ENCODE peak calls at places on chromosomes 4 and X, in five cellular contexts. M, B, W, I and V are unnamed samples.

GRCh38 chrX:41333744-41333993 is 293 bp upstream of the DDX3X start:
- DNase-seq in M (no peak), B (no peak), W (no peak), I (peak), V (peak)

GRCh38 chrX:78643106-78643505 is 16.0 kb downstream of the RTL3 start:
- DNase-seq in M (no peak), B (no peak), W (no peak), I (no peak), V (no peak)

GRCh38 chrX:21658152-21658737 is at the start of gene KLHL34:
- DNase-seq in M (no peak), B (peak), W (peak), I (no peak), V (no peak)

GRCh38 chrX:17414839-17415238 is 39.8 kb downstream of the NHS start:
- DNase-seq in M (no peak), B (no peak), W (no peak), I (no peak), V (no peak)

GRCh38 chr4:87543835-87544461 is 14.8 kb upstream of the SPARCL1 start:
- DNase-seq in M (no peak), B (no peak), W (peak), I (no peak), V (no peak)

GRCh38 chrX:148043456-148043855 is 62.3 kb downstream of the FMR1NB start:
- DNase-seq in M (no peak), B (no peak), W (no peak), I (no peak), V (no peak)

GRCh38 chr4:155568641-155569040 is 98.0 kb upstream of the GUCY1A1 start:
- DNase-seq in M (no peak), B (no peak), W (no peak), I (no peak), V (no peak)

GRCh38 chrX:13647709-13648212 is 5.2 kb upstream of the TCEANC start:
- DNase-seq in M (peak), B (peak), W (no peak), I (no peak), V (peak)

GRCh38 chr4:85367815-85368214 is 107.1 kb upstream of the ARHGAP24 start:
- DNase-seq in M (no peak), B (no peak), W (no peak), I (no peak), V (no peak)

GRCh38 chr4:182246401-182247205 is 3.4 kb downstream of the TENM3 start:
- DNase-seq in M (no peak), B (no peak), W (no peak), I (no peak), V (no peak)

GRCh38 chrX:119181491-119181890 is 53.9 kb upstream of the KIAA1210 start:
- DNase-seq in M (no peak), B (no peak), W (peak), I (no peak), V (no peak)

GRCh38 chrX:148192547-148192946 is 211.4 kb downstream of the FMR1NB start:
- DNase-seq in M (no peak), B (no peak), W (no peak), I (no peak), V (no peak)

GRCh38 chr4:44760142-44760898 is 34.0 kb upstream of the GNPDA2 start:
- DNase-seq in M (no peak), B (no peak), W (peak), I (no peak), V (peak)

GRCh38 chr4:187814737-187815465 is 180.7 kb upstream of the ZFP42 start:
- DNase-seq in M (no peak), B (no peak), W (no peak), I (no peak), V (no peak)

GRCh38 chr4:92299152-92299551 is 4.6 kb upstream of the GRID2 start:
- DNase-seq in M (no peak), B (no peak), W (no peak), I (no peak), V (no peak)

GRCh38 chr4:118898684-118899138 is 10.1 kb downstream of the SYNPO2 start:
- DNase-seq in M (no peak), B (no peak), W (no peak), I (no peak), V (no peak)

GRCh38 chrX:125757794-125758564 is 408.1 kb downstream of the DCAF12L2 start:
- DNase-seq in M (no peak), B (no peak), W (no peak), I (no peak), V (no peak)

GRCh38 chr4:17613761-17614415 is 553 bp upstream of the MED28 start:
- DNase-seq in M (no peak), B (peak), W (no peak), I (peak), V (no peak)

GRCh38 chrX:134459683-134460004 is 321 bp upstream of the HPRT1 start:
- DNase-seq in M (no peak), B (no peak), W (no peak), I (no peak), V (no peak)

GRCh38 chrX:131795442-131796229 is 227.5 kb upstream of the STK26 start:
- DNase-seq in M (no peak), B (no peak), W (no peak), I (no peak), V (no peak)

GRCh38 chr4:93658443-93658842 is 170.1 kb upstream of the ATOH1 start:
- DNase-seq in M (no peak), B (no peak), W (no peak), I (no peak), V (no peak)

GRCh38 chr4:38560763-38561558 is 103.0 kb upstream of the KLF3 start:
- DNase-seq in M (no peak), B (no peak), W (no peak), I (no peak), V (no peak)

GRCh38 chr4:8205749-8206611 is 6.9 kb downstream of the SH3TC1 start:
- DNase-seq in M (no peak), B (no peak), W (no peak), I (no peak), V (peak)

GRCh38 chr4:20265726-20266125 is 14.0 kb downstream of the SLIT2 start:
- DNase-seq in M (no peak), B (no peak), W (no peak), I (no peak), V (no peak)